ENCODE peak calls at places on chromosomes 6 and 20, in four cellular contexts. One of them, this sample, is unnamed.
A peak's percentile ranks its signal among the peaks of the same experiment; 100 is the strongest.

GRCh38 chr20:2578430-2579192 is 42.2 kb downstream of the TMC2 start:
- DNase-seq in astrocyte of the cerebellum: no peak
- DNase-seq in GM06990: no peak
- DNase-seq in body of pancreas: no peak
- DNase-seq in this sample: no peak

GRCh38 chr6:27290065-27290849 is 21.8 kb downstream of the POM121L2 start:
- DNase-seq in astrocyte of the cerebellum: no peak
- DNase-seq in body of pancreas: no peak
- DNase-seq in GM06990: no peak
- DNase-seq in this sample: no peak

GRCh38 chr6:4970739-4971395 is 33.0 kb downstream of the RPP40 start:
- DNase-seq in astrocyte of the cerebellum: no peak
- DNase-seq in GM06990: no peak
- DNase-seq in body of pancreas: no peak
- DNase-seq in this sample: no peak

GRCh38 chr6:74268821-74269600 is 573.0 kb downstream of the CD109 start:
- DNase-seq in GM06990: no peak
- DNase-seq in astrocyte of the cerebellum: no peak
- DNase-seq in body of pancreas: no peak
- DNase-seq in this sample: no peak

GRCh38 chr20:24305366-24305765 is 164.1 kb upstream of the SYNDIG1 start:
- DNase-seq in body of pancreas: no peak
- DNase-seq in GM06990: no peak
- DNase-seq in astrocyte of the cerebellum: no peak
- DNase-seq in this sample: no peak

GRCh38 chr6:134585529-134585873 is 267.6 kb upstream of the SGK1 start:
- DNase-seq in GM06990: no peak
- DNase-seq in astrocyte of the cerebellum: no peak
- DNase-seq in body of pancreas: no peak
- DNase-seq in this sample: no peak

GRCh38 chr20:43938932-43939761 is 24.5 kb downstream of the TOX2 start:
- DNase-seq in astrocyte of the cerebellum: peak; percentile 100
- DNase-seq in body of pancreas: peak; percentile 58
- DNase-seq in GM06990: no peak
- DNase-seq in this sample: no peak

GRCh38 chr6:10720229-10720959 is 2.5 kb upstream of the TMEM14C start:
- DNase-seq in GM06990: peak; percentile 78
- DNase-seq in body of pancreas: peak; percentile 26
- DNase-seq in astrocyte of the cerebellum: no peak
- DNase-seq in this sample: peak; percentile 34

GRCh38 chr6:39377530-39377929 is 55.0 kb upstream of the KCNK16 start:
- DNase-seq in GM06990: no peak
- DNase-seq in astrocyte of the cerebellum: peak; percentile 79
- DNase-seq in body of pancreas: peak; percentile 73
- DNase-seq in this sample: peak; percentile 45

GRCh38 chr6:149563203-149563927 is 2.8 kb upstream of the GINM1 start:
- DNase-seq in GM06990: no peak
- DNase-seq in astrocyte of the cerebellum: peak; percentile 31
- DNase-seq in body of pancreas: no peak
- DNase-seq in this sample: no peak

GRCh38 chr6:131754088-131754487 is 43.3 kb upstream of the CTAGE9 start:
- DNase-seq in body of pancreas: no peak
- DNase-seq in GM06990: no peak
- DNase-seq in astrocyte of the cerebellum: no peak
- DNase-seq in this sample: no peak

GRCh38 chr20:33874129-33874528 is 63.0 kb downstream of the CHMP4B start:
- DNase-seq in astrocyte of the cerebellum: no peak
- DNase-seq in GM06990: no peak
- DNase-seq in body of pancreas: no peak
- DNase-seq in this sample: no peak

GRCh38 chr6:128316258-128316952 is 204.0 kb downstream of the PTPRK start:
- DNase-seq in GM06990: no peak
- DNase-seq in astrocyte of the cerebellum: no peak
- DNase-seq in body of pancreas: no peak
- DNase-seq in this sample: no peak

GRCh38 chr6:12353731-12354130 is 63.6 kb downstream of the EDN1 start:
- DNase-seq in GM06990: no peak
- DNase-seq in astrocyte of the cerebellum: no peak
- DNase-seq in body of pancreas: peak; percentile 55
- DNase-seq in this sample: no peak

GRCh38 chr6:150184850-150185480 is 42.1 kb downstream of the PPP1R14C start:
- DNase-seq in body of pancreas: no peak
- DNase-seq in GM06990: no peak
- DNase-seq in astrocyte of the cerebellum: no peak
- DNase-seq in this sample: no peak

GRCh38 chr20:52937701-52938100 is 34.5 kb upstream of the TSHZ2 start:
- DNase-seq in body of pancreas: no peak
- DNase-seq in astrocyte of the cerebellum: no peak
- DNase-seq in GM06990: no peak
- DNase-seq in this sample: no peak

GRCh38 chr20:47181056-47181862 is 175.2 kb downstream of the ZMYND8 start:
- DNase-seq in body of pancreas: no peak
- DNase-seq in GM06990: no peak
- DNase-seq in astrocyte of the cerebellum: peak; percentile 4
- DNase-seq in this sample: peak; percentile 53

GRCh38 chr6:46203388-46203787 is 32.6 kb upstream of the ENPP5 start:
- DNase-seq in body of pancreas: no peak
- DNase-seq in astrocyte of the cerebellum: no peak
- DNase-seq in GM06990: no peak
- DNase-seq in this sample: no peak

GRCh38 chr6:149259753-149260152 is 57.8 kb upstream of the TAB2 start:
- DNase-seq in astrocyte of the cerebellum: no peak
- DNase-seq in body of pancreas: no peak
- DNase-seq in GM06990: no peak
- DNase-seq in this sample: no peak

GRCh38 chr6:8027965-8028651 is 36.1 kb downstream of the BLOC1S5 start:
- DNase-seq in body of pancreas: no peak
- DNase-seq in astrocyte of the cerebellum: no peak
- DNase-seq in GM06990: no peak
- DNase-seq in this sample: no peak

GRCh38 chr20:53984354-53984753 is 86.0 kb downstream of the BCAS1 start:
- DNase-seq in body of pancreas: no peak
- DNase-seq in astrocyte of the cerebellum: no peak
- DNase-seq in GM06990: no peak
- DNase-seq in this sample: no peak

DNA sequence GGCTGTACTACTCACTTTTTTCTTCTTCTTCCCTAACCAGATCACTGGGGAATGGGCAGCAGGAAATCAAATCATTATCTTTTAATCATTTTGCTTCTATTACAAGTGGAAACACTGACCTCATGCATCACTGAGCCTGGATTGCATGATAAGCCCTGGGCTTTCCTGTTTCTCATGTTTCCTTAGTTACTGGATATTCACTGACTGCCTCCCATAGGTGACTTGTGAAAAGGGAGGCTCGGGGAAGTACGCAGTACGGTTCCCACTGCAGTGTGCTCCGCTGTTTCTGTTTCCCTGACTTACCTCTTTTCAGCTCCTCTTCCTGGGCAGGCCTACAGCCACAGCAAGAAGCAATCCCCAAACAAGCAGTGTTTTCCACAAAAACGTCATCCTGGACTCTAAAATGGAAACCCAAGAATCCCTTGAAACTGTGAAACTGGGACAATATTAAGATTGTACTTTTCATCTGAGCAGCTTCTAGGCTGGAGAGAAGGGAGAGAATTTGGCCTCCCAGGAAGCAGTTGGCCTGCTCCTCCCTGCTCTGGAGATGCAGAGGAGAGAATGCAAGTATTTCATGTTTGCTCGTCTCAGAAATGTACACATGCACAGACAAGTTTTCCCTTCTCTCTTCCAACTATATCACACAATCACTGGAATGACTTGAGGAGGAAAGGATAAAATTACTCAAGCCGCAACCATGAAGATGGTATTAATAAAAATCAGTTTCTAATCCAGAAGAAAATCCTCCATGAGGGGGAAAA is 13.1 kb downstream of the BTNL2 start:
- DNase-seq in astrocyte of the cerebellum: no peak
- DNase-seq in body of pancreas: no peak
- DNase-seq in GM06990: no peak
- DNase-seq in this sample: no peak
- TF ChIP-seq CTCF in astrocyte of the cerebellum: no peak
- TF ChIP-seq CTCF in body of pancreas: no peak
- TF ChIP-seq CTCF in GM06990: no peak
- TF ChIP-seq CTCF in this sample: no peak

GRCh38 chr6:100504786-100505737 is 40.3 kb upstream of the SIM1 start:
- DNase-seq in body of pancreas: no peak
- DNase-seq in GM06990: no peak
- DNase-seq in astrocyte of the cerebellum: peak; percentile 71
- DNase-seq in this sample: no peak
- TF ChIP-seq CTCF in body of pancreas: no peak
- TF ChIP-seq CTCF in GM06990: no peak
- TF ChIP-seq CTCF in astrocyte of the cerebellum: no peak
- TF ChIP-seq CTCF in this sample: no peak

GRCh38 chr6:96841241-96841824 is 4.1 kb upstream of the GPR63 start:
- DNase-seq in GM06990: no peak
- DNase-seq in astrocyte of the cerebellum: no peak
- DNase-seq in body of pancreas: no peak
- DNase-seq in this sample: no peak
- TF ChIP-seq CTCF in GM06990: no peak
- TF ChIP-seq CTCF in astrocyte of the cerebellum: no peak
- TF ChIP-seq CTCF in body of pancreas: no peak
- TF ChIP-seq CTCF in this sample: no peak

DNA sequence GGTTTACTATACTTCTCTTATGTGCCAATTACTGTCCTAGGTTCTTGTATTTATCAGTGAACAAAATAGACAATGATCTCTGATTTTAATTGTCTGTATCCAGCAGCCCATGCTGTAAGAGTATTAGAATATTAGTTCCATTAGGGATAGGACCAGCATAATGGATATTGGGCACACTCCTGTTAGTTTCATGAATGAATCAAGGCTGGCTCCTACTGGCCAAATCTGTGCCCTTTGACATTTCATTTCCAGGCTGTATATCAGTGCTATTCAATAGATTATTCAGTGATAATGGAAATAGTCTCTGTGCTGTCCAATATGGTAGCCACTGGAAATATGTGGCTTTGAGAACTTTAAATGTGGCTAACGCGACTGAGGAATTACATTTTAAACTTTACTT is 1007.9 kb upstream of the FLRT3 start:
- DNase-seq in astrocyte of the cerebellum: no peak
- DNase-seq in body of pancreas: no peak
- DNase-seq in GM06990: no peak
- DNase-seq in this sample: no peak
- TF ChIP-seq CTCF in astrocyte of the cerebellum: no peak
- TF ChIP-seq CTCF in body of pancreas: no peak
- TF ChIP-seq CTCF in GM06990: peak; percentile 4
- TF ChIP-seq CTCF in this sample: no peak

GRCh38 chr20:4797275-4797674 is 75.6 kb downstream of the PRND start:
- DNase-seq in astrocyte of the cerebellum: no peak
- DNase-seq in body of pancreas: no peak
- DNase-seq in GM06990: no peak
- DNase-seq in this sample: no peak
- TF ChIP-seq CTCF in astrocyte of the cerebellum: no peak
- TF ChIP-seq CTCF in body of pancreas: no peak
- TF ChIP-seq CTCF in GM06990: no peak
- TF ChIP-seq CTCF in this sample: no peak

GRCh38 chr6:14966902-14967711 is 278.8 kb upstream of the JARID2 start:
- DNase-seq in GM06990: no peak
- DNase-seq in astrocyte of the cerebellum: no peak
- DNase-seq in body of pancreas: no peak
- DNase-seq in this sample: no peak
- TF ChIP-seq CTCF in GM06990: no peak
- TF ChIP-seq CTCF in astrocyte of the cerebellum: no peak
- TF ChIP-seq CTCF in body of pancreas: no peak
- TF ChIP-seq CTCF in this sample: no peak

DNA sequence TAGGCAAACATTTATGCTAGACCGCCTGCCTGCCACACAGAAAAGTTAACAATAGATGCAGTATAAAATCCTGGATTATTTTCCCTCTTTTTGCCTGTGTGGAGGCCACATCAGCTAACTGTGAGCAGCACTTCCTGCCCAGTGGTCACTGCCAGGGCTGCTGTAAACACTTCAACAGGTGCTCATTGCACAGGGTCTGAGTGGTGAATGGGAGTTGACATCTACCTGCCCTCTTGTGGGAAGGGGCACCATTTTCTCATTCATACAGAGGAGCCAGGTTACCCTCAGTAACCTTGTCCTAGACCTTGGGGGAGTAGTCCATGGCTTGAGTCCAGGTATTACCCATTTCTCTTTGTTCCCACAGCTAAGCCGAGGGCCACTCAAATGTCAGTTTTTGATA is 235.3 kb downstream of the TMEM242 start:
- DNase-seq in GM06990: no peak
- DNase-seq in body of pancreas: peak; percentile 36
- DNase-seq in astrocyte of the cerebellum: no peak
- DNase-seq in this sample: no peak
- TF ChIP-seq CTCF in GM06990: no peak
- TF ChIP-seq CTCF in body of pancreas: no peak
- TF ChIP-seq CTCF in astrocyte of the cerebellum: no peak
- TF ChIP-seq CTCF in this sample: no peak

GRCh38 chr20:48294942-48295341 is 509.7 kb upstream of the SULF2 start:
- DNase-seq in GM06990: no peak
- DNase-seq in body of pancreas: no peak
- DNase-seq in astrocyte of the cerebellum: no peak
- DNase-seq in this sample: no peak

GRCh38 chr20:48294196-48294595 is 508.9 kb upstream of the SULF2 start:
- DNase-seq in astrocyte of the cerebellum: no peak
- DNase-seq in GM06990: no peak
- DNase-seq in body of pancreas: no peak
- DNase-seq in this sample: no peak

GRCh38 chr20:48292806-48293205 is 507.5 kb upstream of the SULF2 start:
- DNase-seq in GM06990: no peak
- DNase-seq in body of pancreas: no peak
- DNase-seq in astrocyte of the cerebellum: no peak
- DNase-seq in this sample: no peak

GRCh38 chr20:48295966-48296421 is 510.7 kb upstream of the SULF2 start:
- DNase-seq in GM06990: no peak
- DNase-seq in astrocyte of the cerebellum: no peak
- DNase-seq in body of pancreas: no peak
- DNase-seq in this sample: no peak

DNA sequence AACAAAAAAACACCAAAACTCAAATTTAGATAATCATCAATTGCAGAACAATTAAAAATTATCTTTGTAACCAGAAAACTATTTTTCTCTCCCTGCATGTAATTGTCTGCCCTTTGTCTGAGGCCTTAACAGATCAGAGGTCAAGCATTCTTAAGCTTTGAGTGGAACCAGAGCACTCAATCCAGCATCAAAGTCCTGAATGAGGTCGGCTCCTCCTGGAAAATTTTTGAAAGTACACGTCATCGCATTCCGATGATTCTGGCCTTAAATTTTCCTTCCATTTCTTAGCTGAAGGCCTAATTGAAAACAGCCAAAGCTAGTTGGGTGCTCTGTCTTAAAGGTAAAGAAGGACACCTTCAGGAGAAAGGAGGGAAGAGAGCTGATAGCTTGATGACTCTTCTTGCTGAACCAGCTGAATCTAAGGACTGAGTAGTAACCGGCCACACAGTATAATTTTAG is 510.2 kb upstream of the SULF2 start:
- DNase-seq in body of pancreas: peak; percentile 27
- DNase-seq in astrocyte of the cerebellum: peak; percentile 91
- DNase-seq in GM06990: no peak
- DNase-seq in this sample: no peak
- TF ChIP-seq CTCF in body of pancreas: peak; percentile 23
- TF ChIP-seq CTCF in astrocyte of the cerebellum: peak; percentile 56
- TF ChIP-seq CTCF in GM06990: no peak
- TF ChIP-seq CTCF in this sample: no peak